ENCODE peak calls at places on chromosomes 12 and 14, in seven cellular contexts. R is CD8-positive, alpha-beta T cell; N is stomach; P is bronchial epithelial cell; X is heart right ventricle; Z is A549; F is body of pancreas. E is an unnamed sample.

GRCh38 chr14:84622357-84622756 is 907.6 kb upstream of the FLRT2 start:
- DNase-seq in R (no peak), N (no peak), P (no peak), X (no peak), Z (no peak), F (no peak), E (no peak)

GRCh38 chr12:97560766-97561165 is 98.2 kb downstream of the RMST start:
- DNase-seq in R (no peak), N (no peak), P (no peak), X (no peak), Z (no peak), F (no peak), E (no peak)

GRCh38 chr14:91649930-91650329 is 82.0 kb downstream of the CATSPERB start:
- DNase-seq in R (no peak), N (no peak), P (peak), X (no peak), Z (peak), F (no peak), E (peak)

GRCh38 chr14:100524933-100525243 is 62.3 kb downstream of the BEGAIN start:
- DNase-seq in R (peak), N (peak), P (no peak), X (no peak), Z (peak), F (peak), E (peak)

GRCh38 chr14:63308723-63309317 is 9.9 kb downstream of the GPHB5 start:
- DNase-seq in R (peak), N (no peak), P (peak), X (no peak), Z (no peak), F (peak), E (peak)

GRCh38 chr12:29041621-29042020 is 107.5 kb upstream of the FAR2 start:
- DNase-seq in R (no peak), N (no peak), P (peak), X (no peak), Z (no peak), F (no peak), E (peak)

GRCh38 chr12:77724367-77724957 is 106.2 kb upstream of the NAV3 start:
- DNase-seq in R (no peak), N (no peak), P (peak), X (no peak), Z (no peak), F (peak), E (peak)

GRCh38 chr12:75814856-75815754 is 216.5 kb downstream of the PHLDA1 start:
- DNase-seq in R (no peak), N (no peak), P (peak), X (no peak), Z (peak), F (peak), E (peak)

GRCh38 chr14:92794547-92794941 is 439 bp downstream of the GOLGA5 start:
- DNase-seq in R (no peak), N (no peak), P (no peak), X (no peak), Z (no peak), F (peak), E (peak)

GRCh38 chr12:12720052-12720451 is 2.9 kb downstream of the CDKN1B start:
- DNase-seq in R (no peak), N (no peak), P (peak), X (no peak), Z (no peak), F (no peak), E (peak)

GRCh38 chr12:89949457-89950195 is 241.0 kb upstream of the ATP2B1 start:
- DNase-seq in R (peak), N (no peak), P (peak), X (no peak), Z (peak), F (peak), E (peak)

GRCh38 chr14:100108042-100108825 is 43.0 kb downstream of the EVL start:
- DNase-seq in R (peak), N (peak), P (peak), X (peak), Z (peak), F (peak), E (peak)

GRCh38 chr12:105317453-105317852 is 13.0 kb upstream of the C12orf75 start:
- DNase-seq in R (no peak), N (no peak), P (no peak), X (no peak), Z (no peak), F (no peak), E (no peak)

GRCh38 chr12:1559729-1560128 is 34.7 kb downstream of the FBXL14 start:
- DNase-seq in R (no peak), N (no peak), P (no peak), X (no peak), Z (no peak), F (no peak), E (no peak)

GRCh38 chr12:74148849-74149248 is 388.8 kb upstream of the ATXN7L3B start:
- DNase-seq in R (no peak), N (no peak), P (no peak), X (no peak), Z (no peak), F (no peak), E (no peak)

GRCh38 chr12:18811268-18811667 is 73.3 kb downstream of the CAPZA3 start:
- DNase-seq in R (no peak), N (no peak), P (no peak), X (no peak), Z (no peak), F (no peak), E (no peak)

GRCh38 chr12:90399317-90399716 is 555.7 kb downstream of the CCER1 start:
- DNase-seq in R (no peak), N (no peak), P (no peak), X (no peak), Z (no peak), F (no peak), E (no peak)

GRCh38 chr12:66255737-66256136 is 46.6 kb upstream of the HELB start:
- DNase-seq in R (no peak), N (no peak), P (no peak), X (no peak), Z (no peak), F (no peak), E (no peak)

GRCh38 chr12:120783197-120783596 is 57.6 kb downstream of the ACADS start:
- DNase-seq in R (no peak), N (no peak), P (peak), X (no peak), Z (no peak), F (no peak), E (peak)

GRCh38 chr14:105591052-105591451 is 64.7 kb downstream of the TMEM121 start:
- DNase-seq in R (no peak), N (no peak), P (no peak), X (no peak), Z (no peak), F (no peak), E (no peak)

GRCh38 chr12:3186546-3187237 is 109.5 kb downstream of the TSPAN9 start:
- DNase-seq in R (no peak), N (no peak), P (no peak), X (no peak), Z (no peak), F (no peak), E (no peak)

GRCh38 chr12:55737581-55738112 is 5.3 kb upstream of the GDF11 start:
- DNase-seq in R (no peak), N (no peak), P (no peak), X (no peak), Z (no peak), F (no peak), E (no peak)

GRCh38 chr12:6963741-6964446 is 6.6 kb downstream of the PHB2 start:
- DNase-seq in R (no peak), N (no peak), P (no peak), X (no peak), Z (no peak), F (peak), E (no peak)
- H3K4me3 ChIP-seq in R (no peak), N (peak), P (peak), X (no peak), Z (no peak), F (peak), E (peak)

DNA sequence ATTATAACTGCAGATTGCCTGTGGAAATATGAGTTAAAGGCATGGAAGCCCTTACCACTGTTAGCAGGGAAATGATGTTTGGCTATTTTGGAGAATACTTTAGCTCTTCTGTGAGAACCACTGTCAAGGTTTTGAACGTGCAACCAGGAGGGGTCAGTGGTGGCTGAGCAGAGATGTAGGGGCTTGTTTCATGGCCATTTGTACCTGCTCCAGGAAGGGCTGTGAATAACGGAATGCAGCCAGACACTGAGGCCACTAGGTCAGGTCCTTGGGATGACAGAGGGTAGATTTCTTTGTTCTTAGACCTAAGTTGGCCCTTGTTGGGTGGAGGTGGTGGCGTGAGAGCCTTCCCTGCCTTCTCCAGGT is 8.3 kb downstream of the TRAF3 start:
- DNase-seq in R (no peak), N (no peak), P (no peak), X (no peak), Z (no peak), F (no peak), E (no peak)
- TF ChIP-seq CTCF in R (no peak), N (no peak), P (no peak), X (no peak), Z (no peak), F (no peak), E (no peak)

GRCh38 chr14:23568021-23568599 is 519 bp upstream of the AP1G2 start:
- DNase-seq in R (no peak), N (no peak), P (no peak), X (no peak), Z (no peak), F (no peak), E (no peak)
- H3K4me3 ChIP-seq in R (peak), N (peak), P (peak), X (peak), Z (peak), F (no peak), E (peak)

GRCh38 chr14:52115286-52115685 is 46.4 kb upstream of the NID2 start:
- DNase-seq in R (no peak), N (no peak), P (no peak), X (no peak), Z (no peak), F (no peak), E (no peak)
- TF ChIP-seq CTCF in R (no peak), N (no peak), P (no peak), X (no peak), Z (no peak), F (no peak), E (no peak)

DNA sequence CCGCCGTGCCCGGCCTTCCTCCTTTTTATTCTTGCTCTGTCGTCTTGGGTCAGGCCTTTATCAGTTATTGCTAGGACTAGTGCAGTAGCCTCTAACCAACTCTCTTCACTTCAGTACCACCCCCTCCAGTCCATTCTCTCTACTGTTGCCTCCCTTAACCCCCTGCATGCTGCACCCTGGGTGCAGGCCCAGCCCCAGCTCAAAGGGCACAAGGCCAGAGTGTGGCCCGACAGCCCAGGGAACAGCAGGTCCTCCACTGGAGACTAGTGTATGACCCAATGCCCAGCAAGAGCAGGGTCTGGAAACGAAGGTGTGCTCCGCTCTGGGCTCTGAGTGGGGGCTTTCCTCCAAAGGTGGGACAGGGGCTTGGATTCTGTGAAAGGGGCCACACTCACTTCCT is 30.0 kb upstream of the RFLNA start:
- DNase-seq in R (no peak), N (no peak), P (no peak), X (no peak), Z (no peak), F (no peak), E (no peak)
- H3K4me3 ChIP-seq in R (no peak), N (no peak), P (no peak), X (no peak), Z (no peak), F (no peak), E (no peak)

GRCh38 chr12:107560906-107561285 is 124.7 kb upstream of the PWP1 start:
- DNase-seq in R (no peak), N (no peak), P (peak), X (no peak), Z (no peak), F (no peak), E (peak)

GRCh38 chr12:107568718-107569117 is 116.9 kb upstream of the PWP1 start:
- DNase-seq in R (no peak), N (no peak), P (peak), X (no peak), Z (no peak), F (no peak), E (peak)

GRCh38 chr12:107567871-107568619 is 117.6 kb upstream of the PWP1 start:
- DNase-seq in R (no peak), N (no peak), P (no peak), X (no peak), Z (no peak), F (no peak), E (no peak)

GRCh38 chr12:107565551-107565950 is 120.0 kb upstream of the PWP1 start:
- DNase-seq in R (no peak), N (no peak), P (no peak), X (no peak), Z (no peak), F (no peak), E (no peak)

GRCh38 chr12:107564946-107565345 is 120.7 kb upstream of the PWP1 start:
- DNase-seq in R (no peak), N (no peak), P (peak), X (no peak), Z (no peak), F (no peak), E (peak)
- TF ChIP-seq CTCF in R (peak), N (no peak), P (peak), X (no peak), Z (peak), F (peak), E (peak)

DNA sequence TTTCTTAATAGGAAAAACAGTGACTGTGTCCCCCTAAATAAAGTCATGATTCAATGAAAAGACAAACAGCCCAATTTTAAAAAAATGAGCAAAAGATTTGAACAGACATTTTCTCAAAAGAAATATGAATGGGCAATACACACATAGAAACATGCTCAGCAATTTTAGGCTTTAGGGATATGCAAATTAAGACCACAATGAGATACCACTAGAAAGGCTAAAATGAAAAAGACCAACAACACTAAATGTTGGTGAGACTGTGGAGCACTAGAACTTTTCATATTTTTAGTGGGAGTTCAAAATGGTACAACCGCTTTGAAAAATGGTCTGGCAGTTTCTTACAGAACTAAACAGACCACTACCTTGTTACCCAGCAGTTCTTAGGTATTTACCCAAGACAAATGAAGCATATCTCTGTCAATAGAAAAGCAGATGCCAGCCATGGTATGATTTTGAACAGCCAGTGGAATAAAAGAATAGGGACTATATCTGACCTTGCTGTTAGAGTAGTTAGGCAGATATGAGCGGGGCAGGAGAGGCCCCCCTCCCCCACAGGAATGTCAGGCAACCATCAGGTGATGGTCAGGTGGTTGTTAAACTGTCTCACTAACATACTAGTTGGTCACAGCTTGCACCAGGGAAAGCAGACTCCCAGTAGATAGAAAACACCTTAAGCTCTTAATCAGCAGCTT is 108.8 kb downstream of the PRKCH start:
- DNase-seq in R (no peak), N (no peak), P (no peak), X (no peak), Z (no peak), F (peak), E (no peak)
- H3K4me3 ChIP-seq in R (no peak), N (no peak), P (no peak), X (no peak), Z (no peak), F (no peak), E (no peak)

GRCh38 chr12:113221181-113221996 is at the start of gene TPCN1:
- DNase-seq in R (peak), N (peak), P (peak), X (peak), Z (peak), F (peak), E (peak)
- TF ChIP-seq CTCF in R (no peak), N (no peak), P (no peak), X (no peak), Z (no peak), F (no peak), E (no peak)

GRCh38 chr12:114685320-114685781 is 1.4 kb upstream of the TBX3 start:
- DNase-seq in R (no peak), N (no peak), P (no peak), X (no peak), Z (no peak), F (no peak), E (no peak)
- H3K4me3 ChIP-seq in R (no peak), N (peak), P (no peak), X (peak), Z (peak), F (no peak), E (no peak)